ENCODE peak calls at places on chromosomes 6 and 20, in nine cellular contexts. B is mammary epithelial cell, Z is kidney, P is right atrium auricular region, X is H9, Y is K562, E is thoracic aorta, J is body of pancreas, H is OCI-LY7. O is an unnamed sample.

GRCh38 chr6:156776470-156776840 is 723 bp upstream of the ARID1B start:
- DNase-seq in P (no peak), E (no peak), B (peak; percentile 37), Y (no peak), Z (no peak), J (no peak), X (no peak), H (peak; percentile 73), O (no peak)

GRCh38 chr6:69719602-69720193 is 77.1 kb downstream of the LMBRD1 start:
- DNase-seq in B (peak; percentile 14), Z (no peak), E (no peak), J (no peak), X (no peak), P (no peak), Y (peak; percentile 11), H (peak; percentile 14), O (no peak)

GRCh38 chr6:72813807-72814596 is 192.1 kb downstream of the KCNQ5 start:
- DNase-seq in Z (no peak), Y (no peak), P (no peak), B (no peak), J (no peak), E (no peak), X (no peak), H (no peak), O (no peak)

GRCh38 chr6:165920896-165921671 is 246.6 kb downstream of the TBXT start:
- DNase-seq in P (no peak), Y (no peak), H (no peak), X (no peak), E (no peak), Z (no peak), J (no peak), B (no peak), O (no peak)

GRCh38 chr6:7112741-7113313 is 5.1 kb downstream of the RREB1 start:
- DNase-seq in P (no peak), J (peak; percentile 37), B (peak; percentile 61), H (no peak), Z (peak; percentile 83), Y (no peak), E (no peak), X (no peak), O (no peak)

GRCh38 chr6:42724825-42725224 is 2.4 kb upstream of the PRPH2 start:
- DNase-seq in J (no peak), E (no peak), Y (no peak), X (no peak), Z (no peak), B (no peak), P (no peak), H (no peak), O (no peak)

GRCh38 chr6:30092852-30093543 is 17.4 kb upstream of the RNF39 start:
- DNase-seq in Y (no peak), X (no peak), E (no peak), Z (no peak), B (no peak), P (no peak), H (no peak), J (no peak), O (no peak)

GRCh38 chr6:150025201-150025917 is at the start of gene RAET1L:
- DNase-seq in E (no peak), J (no peak), H (no peak), B (peak; percentile 88), Y (no peak), P (peak; percentile 66), X (no peak), Z (peak; percentile 89), O (no peak)

GRCh38 chr6:13700232-13700631 is 11.4 kb downstream of the RANBP9 start:
- DNase-seq in P (no peak), E (no peak), X (no peak), Z (no peak), H (no peak), J (no peak), Y (no peak), B (no peak), O (no peak)

GRCh38 chr20:57772349-57772964 is 62.6 kb upstream of the PMEPA1 start:
- DNase-seq in J (no peak), Y (peak; percentile 21), H (no peak), B (peak; percentile 85), X (peak; percentile 83), Z (no peak), E (no peak), P (no peak), O (no peak)

GRCh38 chr20:50523552-50524167 is 13.5 kb downstream of the PTPN1 start:
- DNase-seq in X (no peak), Z (no peak), P (no peak), H (no peak), Y (no peak), J (no peak), E (no peak), B (no peak), O (no peak)

GRCh38 chr6:41408982-41409381 is 73.6 kb downstream of the NCR2 start:
- DNase-seq in X (no peak), E (no peak), Y (no peak), Z (no peak), B (no peak), H (no peak), P (no peak), J (no peak), O (no peak)

GRCh38 chr20:35700625-35701148 is 1.5 kb downstream of the ROMO1 start:
- DNase-seq in X (no peak), J (no peak), B (peak; percentile 12), Y (no peak), P (peak; percentile 51), E (no peak), H (no peak), Z (no peak), O (no peak)

GRCh38 chr20:35704514-35705261 is 5.5 kb downstream of the ROMO1 start:
- DNase-seq in B (no peak), E (no peak), Z (no peak), H (no peak), Y (no peak), X (no peak), J (no peak), P (no peak), O (no peak)

GRCh38 chr20:35699914-35700624 is 864 bp downstream of the ROMO1 start:
- DNase-seq in E (no peak), H (peak; percentile 13), J (no peak), X (no peak), B (no peak), Z (no peak), Y (no peak), P (no peak), O (no peak)

GRCh38 chr20:35702824-35703695 is 3.9 kb downstream of the ROMO1 start:
- DNase-seq in E (no peak), Z (no peak), P (peak; percentile 28), J (no peak), Y (no peak), H (no peak), X (no peak), B (no peak), O (no peak)

DNA sequence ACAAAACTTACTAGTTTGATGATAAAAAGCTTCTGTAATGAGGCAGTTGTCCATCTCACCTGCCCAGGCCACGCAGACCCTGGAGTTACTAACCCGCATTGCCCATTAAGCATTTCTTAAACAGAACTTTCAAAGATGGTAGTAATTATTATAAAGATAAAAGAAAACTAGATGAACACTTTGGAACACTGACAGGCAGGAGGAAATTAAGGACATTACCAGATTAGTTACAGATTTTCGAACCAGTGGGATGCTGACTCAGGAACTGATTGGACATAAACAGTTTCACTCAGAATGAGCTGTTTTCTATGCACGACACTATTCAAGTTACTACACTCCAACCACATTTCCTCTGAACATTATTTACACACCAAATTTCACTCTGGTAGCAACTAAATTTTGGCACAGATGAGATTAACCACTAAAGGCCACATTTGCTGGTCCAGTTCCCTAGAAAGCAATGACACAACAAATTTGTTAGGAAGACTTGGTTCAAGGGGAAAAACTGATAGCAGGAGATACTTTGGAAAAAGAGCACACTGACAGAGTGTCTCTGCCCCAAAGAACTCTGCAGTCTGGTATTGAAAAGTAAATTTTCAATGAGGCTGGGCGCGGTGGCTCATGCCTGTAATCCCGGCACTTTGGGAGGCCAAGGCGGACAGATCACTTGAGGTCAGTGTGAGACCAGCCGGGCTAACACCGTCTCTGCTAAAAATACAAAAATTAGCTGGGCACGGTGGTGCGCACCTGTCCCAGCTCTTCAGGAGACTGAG is 3.0 kb downstream of the ROMO1 start:
- DNase-seq in H (no peak), B (peak; percentile 14), J (no peak), P (peak; percentile 50), Y (no peak), E (no peak), X (no peak), Z (no peak), O (no peak)
- H3K27ac ChIP-seq in H (no peak overlapping the region), B (no peak overlapping the region), J (no peak overlapping the region), P (no peak overlapping the region), Y (peak overlapping the region; percentile 41), E (no peak overlapping the region), X (no peak overlapping the region), Z (no peak overlapping the region), O (no peak overlapping the region)

DNA sequence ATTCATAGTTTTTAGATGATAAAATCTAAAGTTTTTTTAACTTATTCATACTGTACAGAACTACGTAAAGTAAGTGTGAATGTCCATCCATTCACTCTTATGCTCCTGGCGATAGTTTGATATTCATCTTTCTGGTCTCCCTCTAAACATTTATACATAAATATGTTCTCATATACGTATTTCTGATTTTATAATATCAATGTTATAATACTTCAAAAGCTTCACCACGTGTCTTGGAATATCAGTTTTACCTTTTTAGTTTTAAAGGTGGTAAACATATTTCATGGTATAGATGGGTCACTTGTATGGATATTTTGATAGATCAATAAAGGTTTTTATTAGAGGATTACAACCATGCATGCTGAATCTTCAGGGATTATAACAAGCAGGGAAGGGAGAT is 10.3 kb upstream of the RHAG start:
- DNase-seq in E (no peak), Y (no peak), J (no peak), H (no peak), X (no peak), P (no peak), Z (no peak), B (no peak), O (no peak)
- H3K27ac ChIP-seq in E (no peak overlapping the region), Y (peak overlapping the region; percentile 79), J (no peak overlapping the region), H (no peak overlapping the region), X (no peak overlapping the region), P (no peak overlapping the region), Z (no peak overlapping the region), B (no peak overlapping the region), O (no peak overlapping the region)

GRCh38 chr6:134173936-134174789 is 121.7 kb upstream of the SLC2A12 start:
- DNase-seq in E (peak; percentile 43), H (peak; percentile 86), P (peak; percentile 91), B (peak; percentile 74), Y (peak; percentile 63), X (peak; percentile 76), J (peak; percentile 91), Z (peak; percentile 89), O (peak; percentile 69)
- H3K27ac ChIP-seq in E (peak overlapping the region; percentile 99), H (peak overlapping the region; percentile 39), P (peak overlapping the region; percentile 94), B (peak overlapping the region; percentile 94), Y (peak overlapping the region; percentile 69), X (no peak overlapping the region), J (peak overlapping the region; percentile 99), Z (peak overlapping the region; percentile 96), O (peak overlapping the region; percentile 95)

GRCh38 chr6:84500726-84501125 is 263.7 kb downstream of the TBX18 start:
- DNase-seq in J (no peak), Z (no peak), B (no peak), E (no peak), P (no peak), H (no peak), Y (no peak), X (no peak), O (no peak)

GRCh38 chr6:84498905-84499304 is 265.5 kb downstream of the TBX18 start:
- DNase-seq in H (no peak), Z (no peak), Y (no peak), B (no peak), X (no peak), J (no peak), P (no peak), E (no peak), O (no peak)

GRCh38 chr6:84504025-84504424 is 260.4 kb downstream of the TBX18 start:
- DNase-seq in B (no peak), H (no peak), J (no peak), E (no peak), Z (no peak), Y (no peak), P (no peak), X (no peak), O (no peak)

GRCh38 chr6:84501315-84501714 is 263.1 kb downstream of the TBX18 start:
- DNase-seq in J (no peak), H (no peak), Z (no peak), X (no peak), E (no peak), Y (no peak), B (no peak), P (no peak), O (no peak)
- H3K27ac ChIP-seq in J (no peak overlapping the region), H (no peak overlapping the region), Z (no peak overlapping the region), X (no peak overlapping the region), E (no peak overlapping the region), Y (no peak overlapping the region), B (no peak overlapping the region), P (no peak overlapping the region), O (no peak overlapping the region)